ENCODE peak calls at places on chromosomes 13 and 19, in seven cellular contexts. K is body of pancreas, N is prostate gland, T is cardiac muscle cell, F is mucosa of descending colon, Z is spleen, M is OCI-LY7. I is an unnamed sample.

GRCh38 chr13:28583661-28584091 is 75.3 kb upstream of the POMP start:
- DNase-seq in Z (no peak), K (no peak), T (peak; percentile 21), F (no peak), N (no peak), M (no peak), I (no peak)

GRCh38 chr19:11203194-11204075 is 6.1 kb upstream of the KANK2 start:
- DNase-seq in F (peak; percentile 70), Z (no peak), N (peak; percentile 34), M (peak; percentile 58), T (peak; percentile 93), K (peak; percentile 66), I (peak; percentile 51)

GRCh38 chr19:54653181-54653809 is 9.5 kb upstream of the LILRB4 start:
- DNase-seq in K (no peak), N (no peak), Z (no peak), F (no peak), M (peak; percentile 51), T (peak; percentile 29), I (no peak)

GRCh38 chr19:24074720-24075119 is 12.3 kb upstream of the ZNF254 start:
- DNase-seq in K (no peak), N (no peak), T (peak; percentile 36), M (no peak), Z (no peak), F (no peak), I (no peak)

GRCh38 chr19:43697295-43697694 is 18.6 kb upstream of the IRGC start:
- DNase-seq in K (no peak), N (no peak), Z (no peak), F (no peak), M (no peak), T (no peak), I (no peak)

GRCh38 chr13:72728290-72728605 is 525 bp downstream of the BORA start:
- DNase-seq in Z (no peak), M (no peak), K (no peak), T (peak; percentile 2), N (no peak), F (no peak), I (no peak)

GRCh38 chr13:89457977-89458376 is 1786.8 kb downstream of the SLITRK5 start:
- DNase-seq in M (no peak), F (no peak), T (peak; percentile 85), K (no peak), Z (no peak), N (no peak), I (no peak)

GRCh38 chr19:1470864-1471513 is 8.0 kb downstream of the C19orf25 start:
- DNase-seq in M (no peak), K (peak; percentile 33), F (peak; percentile 38), Z (no peak), T (no peak), N (no peak), I (no peak)

GRCh38 chr13:101919541-101920306 is 467.2 kb downstream of the ITGBL1 start:
- DNase-seq in Z (no peak), F (no peak), N (no peak), K (no peak), T (peak; percentile 11), M (no peak), I (no peak)

GRCh38 chr13:20174656-20175405 is 14.0 kb upstream of the GJA3 start:
- DNase-seq in K (peak; percentile 62), T (peak; percentile 94), M (no peak), N (peak; percentile 44), Z (no peak), F (peak; percentile 72), I (peak; percentile 38)

GRCh38 chr19:10089801-10090375 is 3.8 kb downstream of the SHFL start:
- DNase-seq in T (no peak), M (no peak), Z (no peak), K (no peak), N (no peak), F (no peak), I (no peak)

GRCh38 chr13:99657848-99658265 is 156.6 kb downstream of the TM9SF2 start:
- DNase-seq in F (peak; percentile 14), Z (no peak), T (peak; percentile 54), K (peak; percentile 52), M (no peak), N (no peak), I (no peak)

GRCh38 chr19:1616396-1616795 is 11.1 kb upstream of the UQCR11 start:
- DNase-seq in M (no peak), N (no peak), F (no peak), T (peak; percentile 82), K (no peak), Z (no peak), I (no peak)

GRCh38 chr13:110519046-110519445 is 42.5 kb downstream of the RAB20 start:
- DNase-seq in K (no peak), Z (no peak), M (no peak), T (no peak), F (no peak), N (no peak), I (no peak)

GRCh38 chr19:50460161-50460765 is 16.0 kb upstream of the EMC10 start:
- DNase-seq in F (no peak), M (peak; percentile 85), Z (no peak), N (no peak), T (peak; percentile 22), K (no peak), I (no peak)

GRCh38 chr19:51347209-51347928 is 5.4 kb upstream of the VSIG10L start:
- DNase-seq in M (no peak), N (no peak), Z (no peak), T (no peak), K (no peak), F (no peak), I (no peak)

GRCh38 chr13:44648392-44649117 is 72.4 kb upstream of the TSC22D1 start:
- DNase-seq in Z (no peak), N (no peak), T (peak; percentile 22), M (no peak), F (no peak), K (peak; percentile 13), I (no peak)

GRCh38 chr19:35331551-35332214 is 2.7 kb downstream of the CD22 start:
- DNase-seq in M (peak; percentile 54), T (no peak), N (no peak), Z (no peak), K (no peak), F (no peak), I (no peak)

GRCh38 chr19:35329323-35329722 is 336 bp downstream of the CD22 start:
- DNase-seq in N (no peak), Z (no peak), M (no peak), T (no peak), K (no peak), F (no peak), I (no peak)

GRCh38 chr19:35330475-35330874 is 1.5 kb downstream of the CD22 start:
- DNase-seq in K (no peak), M (peak; percentile 97), T (no peak), F (no peak), Z (peak; percentile 93), N (no peak), I (no peak)

GRCh38 chr19:35334064-35334753 is 5.2 kb downstream of the CD22 start:
- DNase-seq in M (no peak), K (no peak), T (no peak), F (no peak), N (no peak), Z (no peak), I (no peak)

DNA sequence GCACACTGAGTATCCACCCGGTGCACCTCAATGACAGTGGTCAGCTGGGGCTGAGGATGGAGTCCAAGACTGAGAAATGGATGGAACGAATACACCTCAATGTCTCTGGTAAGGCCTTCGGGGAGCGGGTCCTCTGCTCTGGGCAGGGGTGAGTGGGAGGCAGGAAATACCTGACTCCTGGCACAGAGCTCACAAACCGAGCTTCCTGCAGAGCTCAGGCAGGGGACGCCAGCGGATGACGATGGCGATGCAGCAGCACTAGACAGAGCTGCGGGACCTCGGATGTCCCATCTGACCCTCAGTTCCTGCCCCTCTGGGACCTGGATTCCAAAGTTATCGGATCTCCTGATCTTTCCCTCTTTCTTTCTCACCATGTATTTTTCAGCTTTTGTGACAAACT is 3.8 kb downstream of the CD22 start:
- DNase-seq in Z (peak; percentile 85), N (no peak), F (no peak), M (peak; percentile 72), K (no peak), T (no peak), I (no peak)
- TF ChIP-seq CTCF in Z (no peak), N (no peak), F (no peak), M (peak; percentile 27), K (no peak), T (no peak), I (no peak)

GRCh38 chr19:18484992-18485391 is 36.9 kb downstream of the ELL start:
- DNase-seq in K (no peak), M (no peak), N (no peak), T (no peak), Z (no peak), F (no peak), I (no peak)

GRCh38 chr19:18479964-18480723 is 41.7 kb downstream of the ELL start:
- DNase-seq in Z (peak; percentile 81), F (peak; percentile 53), N (no peak), K (peak; percentile 52), T (peak; percentile 80), M (no peak), I (peak; percentile 87)

GRCh38 chr19:18481505-18482222 is 40.2 kb downstream of the ELL start:
- DNase-seq in Z (no peak), N (no peak), T (no peak), F (no peak), K (no peak), M (no peak), I (no peak)

GRCh38 chr19:18486746-18487145 is 35.1 kb downstream of the ELL start:
- DNase-seq in F (no peak), Z (peak; percentile 67), T (no peak), K (no peak), N (no peak), M (no peak), I (no peak)

GRCh38 chr19:18483119-18483518 is 38.8 kb downstream of the ELL start:
- DNase-seq in Z (no peak), N (no peak), F (no peak), K (no peak), M (no peak), T (no peak), I (no peak)
- H3K4me1 ChIP-seq in Z (peaks cover 44% of the 10 kb centered on the region), N (peaks cover 4% of the 10 kb centered on the region), F (peaks cover 62% of the 10 kb centered on the region), K (peaks cover 70% of the 10 kb centered on the region), M (peaks cover 23% of the 10 kb centered on the region), T (peaks cover 14% of the 10 kb centered on the region), I (peaks cover 90% of the 10 kb centered on the region)

DNA sequence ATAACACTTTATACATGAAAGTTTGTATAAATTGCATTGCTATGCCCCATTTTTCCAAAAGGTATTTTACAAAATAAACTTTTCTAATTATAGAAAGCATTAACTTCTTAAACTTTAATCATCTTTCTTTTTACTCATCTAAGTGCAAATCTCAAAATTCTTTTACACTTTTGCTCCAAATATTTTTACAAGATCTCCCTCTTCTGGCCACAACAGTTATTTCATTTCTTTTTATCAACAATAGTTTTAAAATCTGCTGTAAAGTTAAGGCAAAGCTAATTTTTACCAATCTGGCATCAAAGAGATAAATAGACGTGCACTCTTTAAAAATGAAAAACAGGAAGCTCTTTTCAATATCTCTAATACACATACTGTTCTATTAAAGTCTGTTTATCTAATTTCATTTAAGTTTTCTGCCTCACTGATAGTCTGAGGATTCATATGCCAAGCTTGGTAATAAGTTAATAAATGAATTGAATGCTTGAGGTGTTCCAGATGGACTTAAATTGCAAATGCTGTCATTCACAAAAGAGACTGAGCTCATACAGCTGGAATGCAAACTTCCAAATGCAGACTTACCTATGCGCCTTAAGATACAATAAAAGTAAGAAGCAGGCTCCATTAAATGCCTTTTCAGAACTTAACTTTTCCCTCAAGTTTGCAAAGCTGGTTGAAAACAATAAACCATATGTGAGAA is 583.0 kb upstream of the ATXN8OS start:
- DNase-seq in T (no peak), F (no peak), Z (no peak), N (no peak), M (no peak), K (no peak), I (no peak)
- TF ChIP-seq CTCF in T (peak; percentile 21), F (no peak), Z (no peak), N (no peak), M (peak; percentile 68), K (peak; percentile 16), I (no peak)

GRCh38 chr19:46974181-46974580 is 45.5 kb upstream of the NPAS1 start:
- DNase-seq in F (no peak), M (no peak), N (no peak), Z (no peak), K (no peak), T (no peak), I (no peak)
- H3K4me1 ChIP-seq in F (peaks cover 29% of the 10 kb centered on the region), M (no peaks in the 10 kb centered on the region), N (peaks cover 23% of the 10 kb centered on the region), Z (peaks cover 31% of the 10 kb centered on the region), K (peaks cover 39% of the 10 kb centered on the region), T (peaks cover 28% of the 10 kb centered on the region), I (peaks cover 72% of the 10 kb centered on the region)

I was measured in gastrocnemius medialis.